ENCODE peak calls at places on chromosomes 12 and 14, in five cellular contexts. M is IMR-90, G is A549, B is Peyer's patch, T is H1. W is an unnamed sample. For H3K9me3, the result is how much of the 10 kb centered on the place peaks cover.

GRCh38 chr12:43309845-43310405 is 242.1 kb downstream of the ADAMTS20 start:
- DNase-seq in G (no peak), B (no peak), M (peak), T (no peak), W (no peak)

GRCh38 chr12:62971769-62972525 is 37.0 kb upstream of the PPM1H start:
- DNase-seq in M (no peak), B (no peak), T (no peak), G (no peak), W (no peak)

GRCh38 chr14:104885973-104886689 is 21.1 kb downstream of the CEP170B start:
- DNase-seq in M (no peak), B (peak), T (peak), G (no peak), W (peak)

GRCh38 chr14:78790262-78790661 is 620.1 kb downstream of the NRXN3 start:
- DNase-seq in G (no peak), M (no peak), B (no peak), T (no peak), W (no peak)

GRCh38 chr14:38171197-38171596 is 36.5 kb upstream of the SSTR1 start:
- DNase-seq in M (peak), B (no peak), G (no peak), T (no peak), W (no peak)

GRCh38 chr14:100747021-100747586 is 20.4 kb downstream of the DLK1 start:
- DNase-seq in M (peak), B (no peak), T (no peak), G (peak), W (no peak)

GRCh38 chr12:80056232-80056631 is 43.1 kb upstream of the OTOGL start:
- DNase-seq in G (no peak), M (no peak), T (no peak), B (no peak), W (no peak)

GRCh38 chr12:70732287-70732686 is 95.1 kb upstream of the PTPRB start:
- DNase-seq in G (no peak), B (no peak), T (no peak), M (no peak), W (no peak)

GRCh38 chr12:111453071-111453989 is 47.6 kb downstream of the SH2B3 start:
- DNase-seq in T (peak), B (no peak), M (no peak), G (no peak), W (no peak)

GRCh38 chr14:61545716-61546455 is 149.4 kb upstream of the HIF1A start:
- DNase-seq in G (no peak), T (no peak), B (no peak), M (no peak), W (no peak)

GRCh38 chr12:93825926-93826599 is 148.9 kb downstream of the CRADD start:
- DNase-seq in T (no peak), G (no peak), B (no peak), M (no peak), W (no peak)

GRCh38 chr12:80186727-80187217 is 87.4 kb downstream of the OTOGL start:
- DNase-seq in T (no peak), M (peak), G (peak), B (no peak), W (peak)

GRCh38 chr12:2479866-2480510 is 314.8 kb upstream of the FKBP4 start:
- DNase-seq in B (no peak), G (no peak), T (no peak), M (no peak), W (no peak)

GRCh38 chr14:99522934-99523660 is 41.9 kb downstream of the CCNK start:
- DNase-seq in B (no peak), T (no peak), M (peak), G (no peak), W (peak)

GRCh38 chr14:94203473-94204210 is 29.5 kb downstream of the PPP4R4 start:
- DNase-seq in T (no peak), B (no peak), G (no peak), M (no peak), W (no peak)

GRCh38 chr14:63186453-63186852 is 17.8 kb upstream of the RHOJ start:
- DNase-seq in M (peak), T (no peak), B (no peak), G (no peak), W (no peak)

GRCh38 chr12:5441497-5442236 is 9.8 kb downstream of the NTF3 start:
- DNase-seq in B (no peak), T (no peak), G (no peak), M (peak), W (no peak)

GRCh38 chr12:56011509-56012090 is 9.2 kb upstream of the IKZF4 start:
- DNase-seq in G (no peak), M (no peak), T (no peak), B (no peak), W (no peak)

DNA sequence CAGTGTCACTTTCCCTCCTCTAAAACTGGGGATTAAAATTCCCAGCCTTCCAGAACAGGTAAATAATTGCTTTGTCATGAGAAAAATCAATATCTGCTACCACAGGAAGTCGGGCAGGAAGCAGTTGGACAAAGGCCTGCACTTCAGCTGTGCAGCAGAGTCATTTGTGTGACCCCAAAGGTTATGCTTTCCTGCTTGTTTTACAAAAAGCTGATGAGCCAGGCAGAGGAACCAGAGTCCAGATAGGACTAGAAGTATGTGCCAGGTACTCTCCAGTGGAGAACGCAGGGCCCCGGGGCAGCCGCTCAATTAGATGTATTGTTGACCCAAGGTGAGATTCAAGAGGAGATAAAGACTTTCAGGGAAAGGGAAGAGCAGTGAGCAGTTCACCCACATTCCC is 117.1 kb upstream of the FRMD6 start:
- DNase-seq in M (peak), T (no peak), B (no peak), G (no peak), W (no peak)
- TF ChIP-seq POLR2A in M (no peak), T (no peak), B (no peak), G (no peak), W (no peak)

GRCh38 chr14:33475623-33476022 is 475.3 kb downstream of the EGLN3 start:
- DNase-seq in M (no peak), G (no peak), B (peak), T (peak), W (no peak)
- TF ChIP-seq CTCF in M (no peak), G (peak), B (peak), T (peak), W (no peak)

GRCh38 chr12:87152084-87152483 is 877.1 kb downstream of the C12orf50 start:
- DNase-seq in M (no peak), T (no peak), G (no peak), B (no peak), W (no peak)
- H3K9me3 ChIP-seq in M (under half), T (under half), G (under half), B (under half), W (under half)

DNA sequence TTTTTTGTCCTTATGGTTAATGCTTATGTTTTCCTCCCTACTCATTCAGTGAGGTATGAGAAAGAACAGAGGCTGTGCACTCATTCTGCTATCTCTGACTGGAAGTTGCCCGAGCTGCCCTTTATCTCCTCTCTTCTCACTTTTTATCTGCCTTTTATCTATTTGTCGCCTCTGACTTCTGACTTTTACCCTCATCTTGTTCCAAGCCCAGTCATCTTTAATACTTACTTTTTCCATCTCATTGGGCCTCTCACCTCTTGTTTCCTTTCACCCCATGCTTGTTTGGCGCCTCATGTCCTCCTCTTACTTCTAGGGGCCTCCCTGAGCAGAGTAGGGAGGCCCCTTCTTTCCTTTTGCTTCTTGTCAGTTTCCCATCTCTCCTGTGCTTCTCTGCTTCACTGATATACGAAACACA is 50.7 kb downstream of the DIP2B start:
- DNase-seq in G (no peak), B (no peak), M (no peak), T (no peak), W (no peak)
- TF ChIP-seq POLR2A in G (no peak), B (no peak), M (no peak), T (no peak), W (no peak)

DNA sequence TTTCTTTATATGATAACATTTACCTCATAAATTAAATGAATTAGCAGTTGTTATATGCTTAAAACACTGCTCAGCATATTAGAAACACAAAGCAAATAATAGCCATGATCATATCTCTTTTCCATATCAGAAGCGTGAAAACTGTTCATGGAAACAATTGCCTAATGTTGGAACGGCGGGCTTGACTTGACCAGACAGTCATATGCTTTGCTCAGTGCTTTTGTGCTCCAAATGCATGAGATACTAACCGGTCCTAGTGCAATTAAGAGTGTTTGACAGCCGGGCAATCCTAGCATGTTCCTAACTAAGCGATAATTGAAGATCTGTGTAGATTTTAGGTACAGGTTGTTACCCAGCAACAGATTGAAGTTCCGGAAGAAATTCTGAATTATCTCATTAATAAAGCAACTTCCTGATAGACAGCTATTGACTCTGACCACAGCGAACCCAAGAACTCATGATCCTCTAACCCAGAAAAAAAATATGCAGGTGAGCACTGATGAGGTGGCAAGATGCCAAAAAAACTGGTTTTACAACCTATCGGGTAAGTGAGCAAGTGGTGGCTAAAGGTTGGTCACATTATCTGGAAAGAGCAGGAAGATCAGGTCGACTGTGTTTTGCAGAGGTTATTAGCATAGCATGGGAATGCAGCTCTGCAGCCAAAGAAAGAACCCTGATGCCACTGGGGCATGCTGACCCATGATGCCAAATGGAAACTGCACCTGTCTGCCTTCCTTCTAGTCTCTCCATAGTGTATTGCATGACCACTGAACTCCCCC is 23.7 kb downstream of the BHLHE41 start:
- DNase-seq in G (no peak), T (no peak), B (no peak), M (no peak), W (no peak)
- TF ChIP-seq CTCF in G (no peak), T (no peak), B (no peak), M (no peak), W (no peak)

GRCh38 chr14:20179880-20180279 is 10.8 kb upstream of the OR11G2 start:
- DNase-seq in G (no peak), M (no peak), T (no peak), B (no peak), W (no peak)
- H3K9me3 ChIP-seq in G (under half), M (under half), T (half or more), B (under half), W (under half)